ENCODE peak calls at places on chromosome 19, in eight cellular contexts. One of them, this sample, is unnamed.

GRCh38 chr19:28737021-28737525 is 475.9 kb downstream of the UQCRFS1 start:
- DNase-seq in transverse colon: no peak
- DNase-seq in tibial nerve: peak
- DNase-seq in stomach: no peak
- DNase-seq in A549: peak
- DNase-seq in HepG2: peak
- DNase-seq in suprapubic skin: no peak
- DNase-seq in ovary: no peak
- DNase-seq in this sample: no peak

GRCh38 chr19:35299523-35300339 is 7.8 kb downstream of the MAG start:
- DNase-seq in transverse colon: no peak
- DNase-seq in tibial nerve: no peak
- DNase-seq in stomach: no peak
- DNase-seq in A549: no peak
- DNase-seq in HepG2: no peak
- DNase-seq in suprapubic skin: peak
- DNase-seq in ovary: no peak
- DNase-seq in this sample: no peak

GRCh38 chr19:38667552-38668205 is 20.2 kb downstream of the ACTN4 start:
- DNase-seq in transverse colon: no peak
- DNase-seq in tibial nerve: no peak
- DNase-seq in stomach: no peak
- DNase-seq in A549: no peak
- DNase-seq in HepG2: no peak
- DNase-seq in suprapubic skin: no peak
- DNase-seq in ovary: no peak
- DNase-seq in this sample: no peak

GRCh38 chr19:8483165-8483564 is 19.3 kb downstream of the PRAM1 start:
- DNase-seq in transverse colon: no peak
- DNase-seq in tibial nerve: no peak
- DNase-seq in stomach: no peak
- DNase-seq in A549: no peak
- DNase-seq in HepG2: no peak
- DNase-seq in suprapubic skin: no peak
- DNase-seq in ovary: no peak
- DNase-seq in this sample: no peak

GRCh38 chr19:2338751-2339643 is 10.5 kb downstream of the SPPL2B start:
- DNase-seq in transverse colon: no peak
- DNase-seq in tibial nerve: no peak
- DNase-seq in stomach: no peak
- DNase-seq in A549: no peak
- DNase-seq in HepG2: no peak
- DNase-seq in suprapubic skin: no peak
- DNase-seq in ovary: no peak
- DNase-seq in this sample: peak

GRCh38 chr19:13579388-13580060 is 73.2 kb upstream of the CACNA1A start:
- DNase-seq in transverse colon: no peak
- DNase-seq in tibial nerve: no peak
- DNase-seq in stomach: no peak
- DNase-seq in A549: no peak
- DNase-seq in HepG2: no peak
- DNase-seq in suprapubic skin: no peak
- DNase-seq in ovary: no peak
- DNase-seq in this sample: no peak

GRCh38 chr19:15538774-15539173 is 30.4 kb downstream of the CYP4F22 start:
- DNase-seq in transverse colon: no peak
- DNase-seq in tibial nerve: no peak
- DNase-seq in stomach: no peak
- DNase-seq in A549: no peak
- DNase-seq in HepG2: no peak
- DNase-seq in suprapubic skin: no peak
- DNase-seq in ovary: no peak
- DNase-seq in this sample: no peak

GRCh38 chr19:28578208-28578607 is 634.7 kb downstream of the UQCRFS1 start:
- DNase-seq in transverse colon: no peak
- DNase-seq in tibial nerve: no peak
- DNase-seq in stomach: no peak
- DNase-seq in A549: no peak
- DNase-seq in HepG2: no peak
- DNase-seq in suprapubic skin: no peak
- DNase-seq in ovary: no peak
- DNase-seq in this sample: no peak

GRCh38 chr19:5331790-5332189 is 8.8 kb downstream of the PTPRS start:
- DNase-seq in transverse colon: no peak
- DNase-seq in tibial nerve: no peak
- DNase-seq in stomach: no peak
- DNase-seq in A549: no peak
- DNase-seq in HepG2: no peak
- DNase-seq in suprapubic skin: no peak
- DNase-seq in ovary: no peak
- DNase-seq in this sample: no peak

GRCh38 chr19:29624489-29625210 is 18.6 kb downstream of the POP4 start:
- DNase-seq in transverse colon: no peak
- DNase-seq in tibial nerve: no peak
- DNase-seq in stomach: no peak
- DNase-seq in A549: no peak
- DNase-seq in HepG2: no peak
- DNase-seq in suprapubic skin: no peak
- DNase-seq in ovary: no peak
- DNase-seq in this sample: no peak

GRCh38 chr19:34500656-34501120 is 19.1 kb downstream of the WTIP start:
- DNase-seq in transverse colon: no peak
- DNase-seq in tibial nerve: no peak
- DNase-seq in stomach: no peak
- DNase-seq in A549: no peak
- DNase-seq in HepG2: no peak
- DNase-seq in suprapubic skin: peak
- DNase-seq in ovary: peak
- DNase-seq in this sample: no peak

GRCh38 chr19:13817018-13817614 is 21.9 kb downstream of the ZSWIM4 start:
- DNase-seq in transverse colon: peak
- DNase-seq in tibial nerve: no peak
- DNase-seq in stomach: peak
- DNase-seq in A549: peak
- DNase-seq in HepG2: no peak
- DNase-seq in suprapubic skin: no peak
- DNase-seq in ovary: no peak
- DNase-seq in this sample: peak

GRCh38 chr19:15262011-15262410 is 29.8 kb upstream of the EPHX3 start:
- DNase-seq in transverse colon: no peak
- DNase-seq in tibial nerve: no peak
- DNase-seq in stomach: no peak
- DNase-seq in A549: no peak
- DNase-seq in HepG2: no peak
- DNase-seq in suprapubic skin: no peak
- DNase-seq in ovary: no peak
- DNase-seq in this sample: no peak

GRCh38 chr19:11091343-11092153 is 2.3 kb downstream of the LDLR start:
- DNase-seq in transverse colon: peak
- DNase-seq in tibial nerve: no peak
- DNase-seq in stomach: peak
- DNase-seq in A549: peak
- DNase-seq in HepG2: peak
- DNase-seq in suprapubic skin: peak
- DNase-seq in ovary: peak
- DNase-seq in this sample: no peak

GRCh38 chr19:46659151-46660007 is 1.6 kb downstream of the DACT3 start:
- DNase-seq in transverse colon: peak
- DNase-seq in tibial nerve: peak
- DNase-seq in stomach: no peak
- DNase-seq in A549: peak
- DNase-seq in HepG2: no peak
- DNase-seq in suprapubic skin: peak
- DNase-seq in ovary: peak
- DNase-seq in this sample: peak
- H3K4me3 ChIP-seq in transverse colon: peak
- H3K4me3 ChIP-seq in tibial nerve: peak
- H3K4me3 ChIP-seq in stomach: peak
- H3K4me3 ChIP-seq in A549: peak
- H3K4me3 ChIP-seq in HepG2: no peak
- H3K4me3 ChIP-seq in suprapubic skin: peak
- H3K4me3 ChIP-seq in ovary: peak
- H3K4me3 ChIP-seq in this sample: no peak

DNA sequence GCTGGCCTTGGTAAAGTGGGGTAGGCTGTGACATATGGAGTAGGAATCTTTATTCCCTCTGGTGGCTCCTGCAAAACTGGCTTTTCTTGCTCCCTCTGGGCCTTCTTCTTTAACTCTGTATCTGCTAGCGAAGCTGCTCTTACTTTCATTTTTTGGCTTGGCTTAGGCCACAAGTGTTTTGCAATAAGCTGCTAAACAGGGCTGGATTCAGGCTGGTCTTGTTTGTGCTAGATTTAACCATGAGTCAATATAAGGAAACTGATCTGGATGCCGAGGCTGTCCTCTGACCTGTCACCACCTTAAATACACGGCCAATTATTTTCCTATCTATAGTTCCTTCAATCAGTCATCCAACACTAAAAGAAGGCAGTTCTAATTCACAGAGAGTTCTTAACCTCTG is 42.4 kb downstream of the ZNF493 start:
- DNase-seq in transverse colon: no peak
- DNase-seq in tibial nerve: no peak
- DNase-seq in stomach: peak
- DNase-seq in A549: no peak
- DNase-seq in HepG2: peak
- DNase-seq in suprapubic skin: no peak
- DNase-seq in ovary: peak
- DNase-seq in this sample: no peak
- TF ChIP-seq EP300 in transverse colon: no peak
- TF ChIP-seq EP300 in tibial nerve: no peak
- TF ChIP-seq EP300 in stomach: no peak
- TF ChIP-seq EP300 in A549: no peak
- TF ChIP-seq EP300 in HepG2: no peak
- TF ChIP-seq EP300 in suprapubic skin: no peak
- TF ChIP-seq EP300 in ovary: no peak
- TF ChIP-seq EP300 in this sample: no peak

GRCh38 chr19:42217522-42218442 is at the start of gene DEDD2:
- DNase-seq in transverse colon: peak
- DNase-seq in tibial nerve: peak
- DNase-seq in stomach: peak
- DNase-seq in A549: peak
- DNase-seq in HepG2: peak
- DNase-seq in suprapubic skin: peak
- DNase-seq in ovary: peak
- DNase-seq in this sample: peak

GRCh38 chr19:42224940-42225717 is 5.0 kb downstream of the ZNF526 start:
- DNase-seq in transverse colon: no peak
- DNase-seq in tibial nerve: no peak
- DNase-seq in stomach: no peak
- DNase-seq in A549: no peak
- DNase-seq in HepG2: no peak
- DNase-seq in suprapubic skin: no peak
- DNase-seq in ovary: no peak
- DNase-seq in this sample: peak

GRCh38 chr19:42219812-42220750 is at the start of gene ZNF526:
- DNase-seq in transverse colon: peak
- DNase-seq in tibial nerve: peak
- DNase-seq in stomach: peak
- DNase-seq in A549: peak
- DNase-seq in HepG2: peak
- DNase-seq in suprapubic skin: peak
- DNase-seq in ovary: peak
- DNase-seq in this sample: peak

GRCh38 chr19:42216653-42217521 is 590 bp downstream of the DEDD2 start:
- DNase-seq in transverse colon: peak
- DNase-seq in tibial nerve: no peak
- DNase-seq in stomach: peak
- DNase-seq in A549: no peak
- DNase-seq in HepG2: peak
- DNase-seq in suprapubic skin: peak
- DNase-seq in ovary: peak
- DNase-seq in this sample: peak

DNA sequence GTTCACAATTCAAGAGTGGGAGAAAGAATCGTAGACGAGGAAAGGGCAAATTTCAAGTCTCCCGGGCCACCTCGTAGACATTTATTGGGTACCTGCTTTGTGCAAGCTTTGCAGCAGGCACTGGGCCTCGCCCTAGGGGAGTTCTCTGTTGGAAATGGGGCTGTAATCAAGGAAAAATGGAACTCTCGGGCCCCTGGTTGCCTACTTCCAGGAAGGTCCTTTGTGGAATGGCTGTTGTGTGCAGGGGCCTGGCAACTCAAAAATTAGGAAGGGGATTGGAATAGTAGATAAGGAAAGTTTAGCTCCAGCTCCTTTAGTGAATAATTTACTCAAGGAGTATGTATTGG is 612 bp downstream of the ZNF526 start:
- DNase-seq in transverse colon: no peak
- DNase-seq in tibial nerve: no peak
- DNase-seq in stomach: no peak
- DNase-seq in A549: no peak
- DNase-seq in HepG2: no peak
- DNase-seq in suprapubic skin: no peak
- DNase-seq in ovary: no peak
- DNase-seq in this sample: no peak
- H3K27ac ChIP-seq in transverse colon: peak
- H3K27ac ChIP-seq in tibial nerve: peak
- H3K27ac ChIP-seq in stomach: peak
- H3K27ac ChIP-seq in A549: peak
- H3K27ac ChIP-seq in HepG2: peak
- H3K27ac ChIP-seq in suprapubic skin: peak
- H3K27ac ChIP-seq in ovary: peak
- H3K27ac ChIP-seq in this sample: peak

GRCh38 chr19:918481-919156 is 1.5 kb downstream of the KISS1R start:
- DNase-seq in transverse colon: no peak
- DNase-seq in tibial nerve: no peak
- DNase-seq in stomach: no peak
- DNase-seq in A549: no peak
- DNase-seq in HepG2: no peak
- DNase-seq in suprapubic skin: no peak
- DNase-seq in ovary: no peak
- DNase-seq in this sample: no peak

GRCh38 chr19:917323-918151 is at the start of gene KISS1R:
- DNase-seq in transverse colon: no peak
- DNase-seq in tibial nerve: no peak
- DNase-seq in stomach: peak
- DNase-seq in A549: peak
- DNase-seq in HepG2: peak
- DNase-seq in suprapubic skin: no peak
- DNase-seq in ovary: no peak
- DNase-seq in this sample: peak

GRCh38 chr19:920051-920857 is 3.1 kb downstream of the KISS1R start:
- DNase-seq in transverse colon: no peak
- DNase-seq in tibial nerve: no peak
- DNase-seq in stomach: no peak
- DNase-seq in A549: no peak
- DNase-seq in HepG2: no peak
- DNase-seq in suprapubic skin: no peak
- DNase-seq in ovary: no peak
- DNase-seq in this sample: peak

GRCh38 chr19:918152-918437 is 962 bp downstream of the KISS1R start:
- DNase-seq in transverse colon: no peak
- DNase-seq in tibial nerve: no peak
- DNase-seq in stomach: no peak
- DNase-seq in A549: no peak
- DNase-seq in HepG2: no peak
- DNase-seq in suprapubic skin: no peak
- DNase-seq in ovary: no peak
- DNase-seq in this sample: no peak

GRCh38 chr19:919157-920050 is 2.3 kb downstream of the KISS1R start:
- DNase-seq in transverse colon: no peak
- DNase-seq in tibial nerve: no peak
- DNase-seq in stomach: no peak
- DNase-seq in A549: no peak
- DNase-seq in HepG2: no peak
- DNase-seq in suprapubic skin: no peak
- DNase-seq in ovary: no peak
- DNase-seq in this sample: no peak
- H3K4me3 ChIP-seq in transverse colon: peak
- H3K4me3 ChIP-seq in tibial nerve: no peak
- H3K4me3 ChIP-seq in stomach: peak
- H3K4me3 ChIP-seq in A549: no peak
- H3K4me3 ChIP-seq in HepG2: no peak
- H3K4me3 ChIP-seq in suprapubic skin: peak
- H3K4me3 ChIP-seq in ovary: no peak
- H3K4me3 ChIP-seq in this sample: peak

This sample was measured in upper lobe of left lung.